ENCODE peak calls at places on chromosomes 5 and 9, in seven cellular contexts. U, S, F, G, I, P and A are unnamed samples. For H3K27me3, the result is how much of the 10 kb centered on the place peaks cover.

GRCh38 chr9:104869801-104870200 is 58.2 kb downstream of the ABCA1 start:
- DNase-seq in U (no peak), S (no peak), F (no peak), G (peak), I (no peak), P (no peak), A (no peak)

GRCh38 chr5:76944638-76945037 is 8.2 kb upstream of the CRHBP start:
- DNase-seq in U (no peak), S (no peak), F (no peak), G (peak), I (no peak), P (no peak), A (no peak)

GRCh38 chr5:15614679-15615078 is 114.7 kb downstream of the FBXL7 start:
- DNase-seq in U (no peak), S (no peak), F (no peak), G (no peak), I (no peak), P (no peak), A (no peak)

GRCh38 chr9:128702445-128702948 is at the start of gene PKN3:
- DNase-seq in U (peak), S (peak), F (peak), G (peak), I (peak), P (peak), A (peak)

GRCh38 chr5:10233505-10233904 is 16.2 kb downstream of the ATPSCKMT start:
- DNase-seq in U (peak), S (no peak), F (peak), G (peak), I (no peak), P (no peak), A (no peak)

GRCh38 chr5:134493461-134494055 is 31.9 kb upstream of the JADE2 start:
- DNase-seq in U (no peak), S (no peak), F (no peak), G (no peak), I (peak), P (no peak), A (no peak)

GRCh38 chr9:136342191-136343120 is 15.1 kb downstream of the GPSM1 start:
- DNase-seq in U (peak), S (peak), F (peak), G (peak), I (peak), P (peak), A (no peak)

GRCh38 chr5:106167766-106168165 is 1503.0 kb downstream of the EFNA5 start:
- DNase-seq in U (no peak), S (no peak), F (no peak), G (no peak), I (no peak), P (no peak), A (no peak)

GRCh38 chr5:61293051-61293450 is 39.0 kb upstream of the ZSWIM6 start:
- DNase-seq in U (no peak), S (no peak), F (no peak), G (no peak), I (peak), P (no peak), A (no peak)

GRCh38 chr9:127637322-127637847 is 25.3 kb downstream of the STXBP1 start:
- DNase-seq in U (no peak), S (peak), F (peak), G (peak), I (no peak), P (no peak), A (no peak)

GRCh38 chr5:177096162-177097015 is 9.7 kb downstream of the FGFR4 start:
- DNase-seq in U (no peak), S (no peak), F (no peak), G (no peak), I (no peak), P (peak), A (no peak)

GRCh38 chr9:116713266-116713665 is 26.2 kb downstream of the TRIM32 start:
- DNase-seq in U (no peak), S (no peak), F (no peak), G (no peak), I (no peak), P (peak), A (no peak)

GRCh38 chr5:67244345-67244793 is 47.8 kb upstream of the CD180 start:
- DNase-seq in U (no peak), S (no peak), F (no peak), G (no peak), I (no peak), P (no peak), A (no peak)

GRCh38 chr5:93874080-93874479 is 132.7 kb upstream of the POU5F2 start:
- DNase-seq in U (no peak), S (no peak), F (no peak), G (peak), I (no peak), P (no peak), A (no peak)

GRCh38 chr9:14395300-14396082 is 81.5 kb upstream of the NFIB start:
- DNase-seq in U (no peak), S (peak), F (no peak), G (no peak), I (no peak), P (no peak), A (no peak)

GRCh38 chr9:14400658-14400995 is 86.7 kb upstream of the NFIB start:
- DNase-seq in U (no peak), S (peak), F (peak), G (peak), I (peak), P (peak), A (peak)

GRCh38 chr9:14396171-14396570 is 82.2 kb upstream of the NFIB start:
- DNase-seq in U (no peak), S (peak), F (no peak), G (no peak), I (no peak), P (no peak), A (no peak)

GRCh38 chr9:14403112-14403511 is 89.2 kb upstream of the NFIB start:
- DNase-seq in U (no peak), S (no peak), F (no peak), G (no peak), I (no peak), P (no peak), A (no peak)

DNA sequence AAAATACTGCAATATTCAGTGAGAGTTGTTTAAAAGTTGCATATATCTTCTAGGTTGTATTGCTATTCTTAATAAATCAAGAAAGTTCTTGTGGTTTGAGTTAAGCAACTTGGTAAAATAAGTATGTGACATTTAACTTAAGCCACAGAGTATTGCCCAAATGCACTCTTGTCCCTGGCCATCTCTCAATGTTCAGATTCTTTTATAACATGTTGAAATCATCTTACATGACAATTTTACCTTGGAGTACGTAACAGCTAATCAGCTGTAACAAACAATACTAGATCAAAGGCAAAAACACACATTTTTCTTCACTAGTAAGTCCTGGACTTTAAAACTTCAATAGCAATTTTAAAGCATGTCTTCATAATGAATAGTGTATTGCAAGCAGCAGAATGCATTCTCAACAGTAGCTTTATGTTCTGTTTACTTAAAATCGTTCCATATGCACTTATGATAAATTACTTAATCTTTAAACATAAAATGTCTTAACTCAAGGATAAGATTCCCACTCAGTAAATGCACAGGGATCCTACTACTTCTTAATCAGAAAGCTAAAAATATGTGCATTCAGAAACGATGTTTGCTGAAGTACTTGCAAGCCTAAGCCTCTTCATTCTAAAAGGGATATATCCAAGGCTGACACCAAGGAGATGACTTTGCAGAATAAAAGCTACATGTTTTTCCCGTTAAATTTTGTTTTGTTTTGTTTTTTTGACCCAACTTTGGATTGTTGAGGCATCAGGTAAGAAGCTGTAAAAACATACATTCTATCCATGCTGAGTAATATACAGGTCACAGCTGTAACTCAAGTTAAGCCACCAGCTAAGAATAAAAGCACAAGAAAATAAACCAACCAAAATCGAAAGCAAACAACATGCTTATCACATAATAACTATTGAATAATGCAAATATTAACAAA is 86.1 kb upstream of the NFIB start:
- DNase-seq in U (no peak), S (no peak), F (peak), G (no peak), I (no peak), P (no peak), A (no peak)
- H3K4me3 ChIP-seq in U (no peak), S (peak), F (peak), G (no peak), I (no peak), P (no peak), A (peak)

GRCh38 chr5:520196-520849 is 3.9 kb downstream of the SLC9A3 start:
- DNase-seq in U (no peak), S (no peak), F (no peak), G (no peak), I (no peak), P (no peak), A (no peak)
- H3K27me3 ChIP-seq in U (half or more), S (under half), F (under half), G (half or more), I (under half), P (under half), A (under half)

DNA sequence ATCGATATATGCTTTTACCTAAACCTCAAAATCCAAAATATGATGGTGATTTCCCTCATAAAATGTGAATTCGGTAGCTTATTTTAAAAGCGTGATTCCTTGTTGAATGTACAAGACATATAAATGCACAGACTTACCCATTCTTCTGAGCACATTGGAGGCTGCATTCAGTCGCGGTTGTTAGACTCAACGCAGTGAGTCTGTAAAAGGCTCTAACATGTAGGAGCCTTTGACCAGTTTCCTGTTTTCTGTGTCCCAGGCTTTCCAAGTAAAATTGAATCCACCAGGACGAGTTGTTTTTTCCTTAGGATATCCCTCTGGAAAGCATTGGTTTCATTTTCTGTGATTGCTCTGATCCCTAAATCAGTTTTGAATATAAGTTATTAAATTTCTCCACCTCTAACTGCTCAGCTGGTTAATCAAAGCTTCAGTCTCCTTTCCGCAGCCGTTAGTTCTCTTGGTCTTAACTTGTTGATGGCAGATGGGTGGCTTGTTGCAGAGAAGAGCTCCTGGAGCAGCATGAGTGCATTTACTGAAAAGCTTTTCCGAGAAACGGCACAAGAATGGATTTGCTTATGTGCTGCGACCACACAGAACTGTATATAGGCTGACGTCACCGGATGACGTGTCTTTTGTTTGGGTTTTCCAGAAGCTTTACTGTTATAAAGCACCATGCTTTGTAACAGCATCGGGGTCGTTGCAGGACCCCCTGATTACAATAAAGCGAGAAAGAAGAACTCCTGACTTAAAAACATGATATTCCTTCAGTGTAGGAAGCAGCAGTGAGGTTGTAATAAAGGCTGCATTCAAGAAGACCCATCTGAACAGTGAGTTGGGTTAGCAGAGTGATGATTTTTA is at the start of gene LRRTM2:
- DNase-seq in U (no peak), S (no peak), F (peak), G (peak), I (no peak), P (peak), A (no peak)
- H3K4me3 ChIP-seq in U (no peak), S (no peak), F (peak), G (peak), I (peak), P (no peak), A (peak)

DNA sequence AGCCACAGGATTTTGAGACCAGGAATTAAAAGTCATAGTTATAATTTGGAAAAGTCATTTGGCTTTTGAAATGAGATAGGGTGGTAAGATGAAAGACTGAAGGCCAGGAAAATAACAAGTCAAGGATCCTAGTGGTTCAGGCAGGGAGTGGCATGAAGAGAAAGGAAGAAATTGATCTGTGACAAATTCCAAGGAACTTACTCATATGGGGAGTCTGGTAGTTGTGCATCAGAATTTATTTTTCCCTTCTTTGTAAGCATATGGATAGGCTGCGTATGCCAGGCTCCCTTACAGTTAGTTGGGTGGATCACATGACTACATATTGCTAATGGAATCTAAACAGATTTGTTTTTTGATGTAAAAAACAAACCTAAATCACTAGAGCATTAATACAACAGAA is 21.0 kb downstream of the ISL1 start:
- DNase-seq in U (no peak), S (no peak), F (no peak), G (no peak), I (no peak), P (no peak), A (no peak)
- H3K27me3 ChIP-seq in U (under half), S (under half), F (under half), G (under half), I (under half), P (under half), A (under half)

GRCh38 chr9:126615251-126615790 is 1.6 kb downstream of the LMX1B start:
- DNase-seq in U (no peak), S (peak), F (peak), G (peak), I (peak), P (peak), A (no peak)

GRCh38 chr9:126617003-126617739 is 3.4 kb downstream of the LMX1B start:
- DNase-seq in U (no peak), S (no peak), F (no peak), G (no peak), I (no peak), P (no peak), A (no peak)

GRCh38 chr9:126614455-126615248 is 924 bp downstream of the LMX1B start:
- DNase-seq in U (no peak), S (no peak), F (no peak), G (no peak), I (no peak), P (no peak), A (no peak)

GRCh38 chr9:126616521-126616976 is 2.8 kb downstream of the LMX1B start:
- DNase-seq in U (no peak), S (no peak), F (no peak), G (no peak), I (no peak), P (no peak), A (no peak)

GRCh38 chr9:126615791-126616447 is 2.2 kb downstream of the LMX1B start:
- DNase-seq in U (no peak), S (no peak), F (no peak), G (no peak), I (no peak), P (no peak), A (no peak)
- H3K4me3 ChIP-seq in U (no peak), S (no peak), F (no peak), G (no peak), I (peak), P (no peak), A (no peak)